ENCODE peak calls at places on chromosome 1, in four cellular contexts. One of them, this sample, is unnamed.

GRCh38 chr1:85502171-85502570 is 37.2 kb upstream of the DDAH1 start:
- DNase-seq in K562: no peak
- DNase-seq in GM12878: no peak
- DNase-seq in H1: no peak
- DNase-seq in this sample: no peak

GRCh38 chr1:35432231-35432630 is 125.0 kb downstream of the KIAA0319L start:
- DNase-seq in GM12878: no peak
- DNase-seq in H1: no peak
- DNase-seq in K562: no peak
- DNase-seq in this sample: no peak

GRCh38 chr1:86069757-86070145 is 86.8 kb downstream of the COL24A1 start:
- DNase-seq in GM12878: no peak
- DNase-seq in H1: no peak
- DNase-seq in K562: no peak
- DNase-seq in this sample: no peak

GRCh38 chr1:182803846-182804245 is 14.3 kb downstream of the NPL start:
- DNase-seq in K562: no peak
- DNase-seq in GM12878: no peak
- DNase-seq in H1: no peak
- DNase-seq in this sample: no peak

GRCh38 chr1:182085726-182086125 is 24.2 kb upstream of the ZNF648 start:
- DNase-seq in K562: no peak
- DNase-seq in GM12878: no peak
- DNase-seq in H1: no peak
- DNase-seq in this sample: no peak

GRCh38 chr1:166233750-166234366 is 67.1 kb upstream of the FAM78B start:
- DNase-seq in GM12878: no peak
- DNase-seq in K562: no peak
- DNase-seq in H1: no peak
- DNase-seq in this sample: no peak

GRCh38 chr1:86776108-86776507 is 71.7 kb downstream of the SH3GLB1 start:
- DNase-seq in GM12878: no peak
- DNase-seq in H1: no peak
- DNase-seq in K562: no peak
- DNase-seq in this sample: no peak

GRCh38 chr1:237170149-237170548 is 128.2 kb downstream of the RYR2 start:
- DNase-seq in GM12878: no peak
- DNase-seq in H1: no peak
- DNase-seq in K562: no peak
- DNase-seq in this sample: no peak

GRCh38 chr1:51877434-51878306 is 857 bp downstream of the NRDC start:
- DNase-seq in H1: no peak
- DNase-seq in K562: no peak
- DNase-seq in GM12878: no peak
- DNase-seq in this sample: no peak

GRCh38 chr1:47986741-47987140 is 10.4 kb downstream of the TRABD2B start:
- DNase-seq in GM12878: no peak
- DNase-seq in H1: no peak
- DNase-seq in K562: no peak
- DNase-seq in this sample: no peak

GRCh38 chr1:33815061-33815460 is 48.8 kb upstream of the HMGB4 start:
- DNase-seq in K562: no peak
- DNase-seq in H1: no peak
- DNase-seq in GM12878: no peak
- DNase-seq in this sample: no peak

GRCh38 chr1:25486602-25487001 is 55.9 kb downstream of the MACO1 start:
- DNase-seq in K562: no peak
- DNase-seq in GM12878: no peak
- DNase-seq in H1: no peak
- DNase-seq in this sample: no peak

GRCh38 chr1:89622895-89623294 is 10.0 kb upstream of the LRRC8C start:
- DNase-seq in GM12878: no peak
- DNase-seq in H1: no peak
- DNase-seq in K562: no peak
- DNase-seq in this sample: no peak

GRCh38 chr1:16207318-16208269 is 4.9 kb downstream of the ARHGEF19 start:
- DNase-seq in H1: no peak
- DNase-seq in GM12878: no peak
- DNase-seq in K562: peak
- DNase-seq in this sample: no peak

GRCh38 chr1:240732390-240732789 is 120.4 kb upstream of the GREM2 start:
- DNase-seq in K562: peak
- DNase-seq in GM12878: no peak
- DNase-seq in H1: no peak
- DNase-seq in this sample: peak

GRCh38 chr1:197319631-197320030 is 51.6 kb downstream of the CRB1 start:
- DNase-seq in K562: no peak
- DNase-seq in H1: no peak
- DNase-seq in GM12878: no peak
- DNase-seq in this sample: no peak

GRCh38 chr1:223429821-223430220 is 36.6 kb downstream of the CCDC185 start:
- DNase-seq in H1: no peak
- DNase-seq in GM12878: no peak
- DNase-seq in K562: no peak
- DNase-seq in this sample: no peak

GRCh38 chr1:235404190-235404589 is 37.0 kb downstream of the TBCE start:
- DNase-seq in GM12878: no peak
- DNase-seq in K562: no peak
- DNase-seq in H1: no peak
- DNase-seq in this sample: no peak

GRCh38 chr1:63321788-63322247 is 549 bp upstream of the FOXD3 start:
- DNase-seq in GM12878: no peak
- DNase-seq in K562: no peak
- DNase-seq in H1: no peak
- DNase-seq in this sample: no peak

GRCh38 chr1:170194451-170194850 is 48.7 kb downstream of the NTMT2 start:
- DNase-seq in K562: no peak
- DNase-seq in GM12878: no peak
- DNase-seq in H1: no peak
- DNase-seq in this sample: no peak

GRCh38 chr1:243658596-243659105 is 191.4 kb downstream of the AKT3 start:
- DNase-seq in K562: no peak
- DNase-seq in GM12878: no peak
- DNase-seq in H1: no peak
- DNase-seq in this sample: no peak

GRCh38 chr1:223228931-223229528 is 86.0 kb upstream of the TLR5 start:
- DNase-seq in H1: no peak
- DNase-seq in GM12878: no peak
- DNase-seq in K562: no peak
- DNase-seq in this sample: no peak

GRCh38 chr1:153260980-153261792 is 1.7 kb downstream of the LORICRIN start:
- DNase-seq in H1: no peak
- DNase-seq in GM12878: no peak
- DNase-seq in K562: peak
- DNase-seq in this sample: no peak

GRCh38 chr1:4483031-4483625 is 171.3 kb upstream of the AJAP1 start:
- DNase-seq in GM12878: no peak
- DNase-seq in H1: no peak
- DNase-seq in K562: no peak
- DNase-seq in this sample: no peak

DNA sequence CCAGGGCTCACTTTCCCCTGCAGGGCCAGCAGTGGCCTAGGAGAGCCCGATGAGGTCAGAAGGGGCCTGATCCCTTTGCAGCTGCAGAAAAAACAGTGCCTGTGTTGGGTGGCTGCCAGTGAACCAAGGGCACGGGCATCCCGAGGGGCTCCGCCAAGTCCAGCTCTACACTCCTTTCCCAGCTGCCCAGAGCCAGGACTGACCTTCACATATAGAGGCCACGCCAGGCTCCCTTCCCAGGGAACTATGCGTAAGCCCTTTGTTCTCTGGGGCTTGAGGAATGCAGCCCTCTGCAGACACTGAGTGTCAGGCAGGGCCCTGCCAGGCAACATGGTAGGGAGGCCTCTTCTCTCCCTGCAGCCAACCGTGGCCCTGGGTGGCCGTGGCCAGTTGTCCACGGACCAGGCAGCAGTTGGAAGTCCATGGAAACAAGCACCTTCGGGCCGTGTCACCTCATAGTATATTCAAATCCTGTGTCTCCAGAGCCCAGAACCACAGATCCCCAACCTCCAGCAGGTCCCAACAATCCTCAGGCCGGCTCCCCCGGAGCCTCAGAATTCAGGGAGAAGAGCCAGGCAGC is 194.0 kb downstream of the NPHP4 start:
- DNase-seq in H1: no peak
- DNase-seq in GM12878: no peak
- DNase-seq in K562: no peak
- DNase-seq in this sample: no peak
- TF ChIP-seq EGR1 in H1: peak
- TF ChIP-seq EGR1 in GM12878: no peak
- TF ChIP-seq EGR1 in K562: no peak
- TF ChIP-seq EGR1 in this sample: no peak

GRCh38 chr1:216193839-216194443 is 229.3 kb downstream of the USH2A start:
- DNase-seq in K562: no peak
- DNase-seq in GM12878: no peak
- DNase-seq in H1: no peak
- DNase-seq in this sample: no peak
- TF ChIP-seq EGR1 in K562: no peak
- TF ChIP-seq EGR1 in GM12878: no peak
- TF ChIP-seq EGR1 in H1: no peak
- TF ChIP-seq EGR1 in this sample: no peak

GRCh38 chr1:66840929-66841328 is 39.9 kb upstream of the INSL5 start:
- DNase-seq in H1: no peak
- DNase-seq in K562: no peak
- DNase-seq in GM12878: no peak
- DNase-seq in this sample: no peak
- TF ChIP-seq EGR1 in H1: no peak
- TF ChIP-seq EGR1 in K562: no peak
- TF ChIP-seq EGR1 in GM12878: no peak
- TF ChIP-seq EGR1 in this sample: no peak

DNA sequence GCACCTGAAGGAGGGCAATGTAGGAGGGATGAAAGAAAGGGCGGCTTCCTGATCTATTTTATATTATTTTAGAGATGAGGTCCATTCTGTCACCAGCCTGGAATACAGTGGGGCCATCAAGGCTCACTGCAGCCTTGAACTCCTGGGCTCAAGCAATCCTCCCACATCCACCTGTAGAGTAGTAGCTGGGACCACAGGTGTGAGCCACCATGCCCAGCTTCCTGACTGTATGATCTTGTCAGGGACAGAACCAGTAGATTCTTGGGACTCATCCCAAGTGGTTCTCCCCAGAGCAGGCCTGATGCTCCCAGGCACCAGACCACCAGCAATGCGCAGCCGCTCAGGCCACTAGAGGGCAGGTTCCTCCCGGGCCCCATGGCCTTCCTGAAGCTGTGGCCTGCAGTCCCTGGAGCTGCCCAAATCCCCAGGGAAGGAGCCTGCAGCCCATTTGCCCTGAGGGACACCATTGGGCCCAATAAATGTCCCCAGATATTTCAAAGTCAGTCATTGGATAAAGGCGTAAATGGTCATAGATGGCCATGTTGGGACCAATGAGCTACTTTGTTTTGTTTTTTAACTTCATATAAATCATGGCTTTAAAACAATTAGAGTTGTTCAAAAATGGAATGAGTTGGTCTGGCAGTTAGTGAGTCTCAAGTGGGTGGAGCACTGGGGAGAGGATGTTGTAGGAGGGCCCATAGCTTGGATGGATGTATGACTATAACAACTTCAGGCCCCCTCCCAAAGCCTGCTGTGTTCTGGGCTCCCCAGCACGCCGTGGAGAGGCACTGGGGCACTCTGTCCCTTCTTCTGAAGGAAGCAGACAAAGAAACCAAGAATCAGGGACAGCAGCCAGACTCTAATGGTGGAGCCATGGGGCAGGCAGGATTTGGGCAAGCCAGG is 44.7 kb upstream of the GOLT1A start:
- DNase-seq in K562: peak
- DNase-seq in GM12878: no peak
- DNase-seq in H1: peak
- DNase-seq in this sample: peak
- TF ChIP-seq EGR1 in K562: no peak
- TF ChIP-seq EGR1 in GM12878: no peak
- TF ChIP-seq EGR1 in H1: no peak
- TF ChIP-seq EGR1 in this sample: no peak

GRCh38 chr1:200079576-200079975 is 52.1 kb downstream of the NR5A2 start:
- DNase-seq in H1: no peak
- DNase-seq in K562: no peak
- DNase-seq in GM12878: no peak
- DNase-seq in this sample: no peak

GRCh38 chr1:200072636-200073285 is 45.3 kb downstream of the NR5A2 start:
- DNase-seq in GM12878: peak
- DNase-seq in K562: no peak
- DNase-seq in H1: no peak
- DNase-seq in this sample: no peak

GRCh38 chr1:200075522-200075921 is 48.0 kb downstream of the NR5A2 start:
- DNase-seq in H1: no peak
- DNase-seq in K562: no peak
- DNase-seq in GM12878: no peak
- DNase-seq in this sample: no peak

GRCh38 chr1:200073286-200073637 is 45.8 kb downstream of the NR5A2 start:
- DNase-seq in H1: no peak
- DNase-seq in K562: no peak
- DNase-seq in GM12878: no peak
- DNase-seq in this sample: no peak

GRCh38 chr1:200075938-200076546 is 48.5 kb downstream of the NR5A2 start:
- DNase-seq in H1: no peak
- DNase-seq in K562: no peak
- DNase-seq in GM12878: no peak
- DNase-seq in this sample: peak
- TF ChIP-seq EGR1 in H1: no peak
- TF ChIP-seq EGR1 in K562: no peak
- TF ChIP-seq EGR1 in GM12878: no peak
- TF ChIP-seq EGR1 in this sample: peak

GRCh38 chr1:214439352-214440119 is 111.9 kb downstream of the PTPN14 start:
- DNase-seq in H1: no peak
- DNase-seq in K562: no peak
- DNase-seq in GM12878: peak
- DNase-seq in this sample: peak
- TF ChIP-seq EGR1 in H1: no peak
- TF ChIP-seq EGR1 in K562: no peak
- TF ChIP-seq EGR1 in GM12878: no peak
- TF ChIP-seq EGR1 in this sample: peak

GRCh38 chr1:77511440-77511840 is 171.0 kb downstream of the ZZZ3 start:
- DNase-seq in H1: no peak
- DNase-seq in GM12878: no peak
- DNase-seq in K562: no peak
- DNase-seq in this sample: no peak
- TF ChIP-seq EGR1 in H1: no peak
- TF ChIP-seq EGR1 in GM12878: no peak
- TF ChIP-seq EGR1 in K562: no peak
- TF ChIP-seq EGR1 in this sample: no peak